ENCODE peak calls at places on chromosomes 1 and 21, in seven cellular contexts. L is lower lobe of right lung, H is tibial artery, D is heart left ventricle, N is cardiac muscle cell, Y is tibial nerve, U is prostate gland. X is an unnamed sample.

GRCh38 chr1:170284425-170284824 is 138.7 kb downstream of the NTMT2 start:
- DNase-seq in L (no peak), H (no peak), D (no peak), N (no peak), Y (no peak), U (no peak), X (no peak)

GRCh38 chr1:26690576-26691031 is 5.2 kb upstream of the ARID1A start:
- DNase-seq in L (no peak), H (no peak), D (no peak), N (peak), Y (no peak), U (no peak), X (no peak)

GRCh38 chr1:101820080-101820479 is 176.6 kb downstream of the OLFM3 start:
- DNase-seq in L (no peak), H (no peak), D (no peak), N (peak), Y (no peak), U (no peak), X (peak)

GRCh38 chr1:75730432-75730831 is 5.9 kb downstream of the ACADM start:
- DNase-seq in L (no peak), H (no peak), D (no peak), N (no peak), Y (no peak), U (no peak), X (no peak)

GRCh38 chr1:205512059-205513045 is 7.9 kb downstream of the CDK18 start:
- DNase-seq in L (no peak), H (peak), D (peak), N (peak), Y (no peak), U (no peak), X (no peak)

GRCh38 chr1:198701766-198702539 is 63.1 kb downstream of the PTPRC start:
- DNase-seq in L (no peak), H (no peak), D (no peak), N (no peak), Y (no peak), U (no peak), X (no peak)

GRCh38 chr1:38558055-38558454 is 301.5 kb downstream of the RRAGC start:
- DNase-seq in L (no peak), H (no peak), D (no peak), N (no peak), Y (no peak), U (no peak), X (no peak)

GRCh38 chr21:42565206-42565810 is 51.7 kb downstream of the SLC37A1 start:
- DNase-seq in L (peak), H (peak), D (no peak), N (no peak), Y (no peak), U (no peak), X (peak)

GRCh38 chr1:89953072-89953626 is 41.8 kb upstream of the ZNF326 start:
- DNase-seq in L (no peak), H (no peak), D (no peak), N (peak), Y (no peak), U (no peak), X (peak)

GRCh38 chr1:220300442-220301121 is 28.3 kb upstream of the RAB3GAP2 start:
- DNase-seq in L (peak), H (peak), D (peak), N (peak), Y (peak), U (peak), X (peak)

GRCh38 chr1:37410080-37410479 is 64.3 kb upstream of the ZC3H12A start:
- DNase-seq in L (no peak), H (no peak), D (no peak), N (no peak), Y (no peak), U (no peak), X (peak)

GRCh38 chr1:169119405-169119804 is 12.9 kb downstream of the ATP1B1 start:
- DNase-seq in L (no peak), H (no peak), D (no peak), N (no peak), Y (no peak), U (no peak), X (no peak)

GRCh38 chr1:27142464-27142863 is 12.5 kb downstream of the SLC9A1 start:
- DNase-seq in L (no peak), H (no peak), D (no peak), N (no peak), Y (no peak), U (no peak), X (no peak)

GRCh38 chr1:53369034-53369750 is 41.3 kb upstream of the LRP8 start:
- DNase-seq in L (no peak), H (peak), D (no peak), N (no peak), Y (no peak), U (no peak), X (peak)

GRCh38 chr1:1775364-1776226 is 2.7 kb downstream of the NADK start:
- DNase-seq in L (peak), H (no peak), D (no peak), N (no peak), Y (no peak), U (no peak), X (no peak)

GRCh38 chr1:25996966-25997758 is 701 bp downstream of the PAFAH2 start:
- DNase-seq in L (no peak), H (no peak), D (no peak), N (no peak), Y (peak), U (no peak), X (no peak)

GRCh38 chr1:186896211-186896610 is 67.5 kb downstream of the PLA2G4A start:
- DNase-seq in L (no peak), H (no peak), D (no peak), N (no peak), Y (no peak), U (no peak), X (no peak)

GRCh38 chr1:44723064-44723463 is 7.9 kb downstream of the RNU5D-1 start:
- DNase-seq in L (no peak), H (no peak), D (no peak), N (no peak), Y (no peak), U (no peak), X (no peak)

GRCh38 chr1:1157914-1158710 is 15.6 kb upstream of the TTLL10 start:
- DNase-seq in L (peak), H (no peak), D (peak), N (no peak), Y (no peak), U (peak), X (no peak)

GRCh38 chr1:22328331-22329170 is 123.1 kb upstream of the ZBTB40 start:
- DNase-seq in L (no peak), H (peak), D (no peak), N (no peak), Y (no peak), U (no peak), X (no peak)

GRCh38 chr1:241074507-241074906 is 282.5 kb downstream of the RGS7 start:
- DNase-seq in L (no peak), H (no peak), D (no peak), N (no peak), Y (no peak), U (no peak), X (no peak)

GRCh38 chr1:116573388-116574100 is 2.7 kb upstream of the CD58 start:
- DNase-seq in L (no peak), H (no peak), D (no peak), N (no peak), Y (no peak), U (no peak), X (no peak)

GRCh38 chr1:92820024-92820423 is 11.8 kb upstream of the RPL5 start:
- DNase-seq in L (no peak), H (no peak), D (no peak), N (no peak), Y (no peak), U (no peak), X (no peak)

GRCh38 chr1:2242814-2243725 is 15.0 kb downstream of the SKI start:
- DNase-seq in L (peak), H (peak), D (peak), N (no peak), Y (no peak), U (no peak), X (no peak)

GRCh38 chr1:119799599-119800177 is 11.6 kb downstream of the REG4 start:
- DNase-seq in L (no peak), H (no peak), D (no peak), N (no peak), Y (no peak), U (no peak), X (no peak)

GRCh38 chr1:204468766-204469302 is 25.8 kb downstream of the PIK3C2B start:
- DNase-seq in L (no peak), H (peak), D (no peak), N (no peak), Y (no peak), U (no peak), X (no peak)

GRCh38 chr21:37527716-37528115 is 161.1 kb downstream of the DYRK1A start:
- DNase-seq in L (no peak), H (no peak), D (no peak), N (no peak), Y (no peak), U (no peak), X (no peak)

GRCh38 chr1:90133133-90133532 is 138.2 kb downstream of the ZNF326 start:
- DNase-seq in L (no peak), H (no peak), D (no peak), N (peak), Y (peak), U (no peak), X (peak)

GRCh38 chr1:213987876-213988638 is at the start of gene PROX1:
- DNase-seq in L (peak), H (peak), D (peak), N (peak), Y (peak), U (peak), X (peak)

GRCh38 chr1:147757015-147757990 is 3.1 kb downstream of the GJA5 start:
- DNase-seq in L (peak), H (no peak), D (no peak), N (no peak), Y (no peak), U (peak), X (no peak)

GRCh38 chr1:240091614-240092300 is at the start of gene FMN2:
- DNase-seq in L (no peak), H (no peak), D (no peak), N (peak), Y (no peak), U (no peak), X (peak)

GRCh38 chr1:19009126-19009881 is 52.8 kb upstream of the IFFO2 start:
- DNase-seq in L (no peak), H (no peak), D (no peak), N (no peak), Y (no peak), U (no peak), X (no peak)

GRCh38 chr1:181075727-181076350 is 12.7 kb upstream of the IER5 start:
- DNase-seq in L (no peak), H (no peak), D (no peak), N (no peak), Y (no peak), U (no peak), X (no peak)

GRCh38 chr1:34851431-34852105 is 8.0 kb downstream of the SMIM12 start:
- DNase-seq in L (peak), H (peak), D (peak), N (no peak), Y (peak), U (peak), X (no peak)
- H3K4me3 ChIP-seq in L (no peak), H (no peak), D (no peak), N (no peak), Y (no peak), U (no peak), X (no peak)

GRCh38 chr1:3714814-3715213 is 37.4 kb upstream of the CCDC27 start:
- DNase-seq in L (no peak), H (no peak), D (no peak), N (peak), Y (no peak), U (no peak), X (no peak)

GRCh38 chr1:3714284-3714741 is 37.9 kb upstream of the CCDC27 start:
- DNase-seq in L (no peak), H (no peak), D (no peak), N (no peak), Y (no peak), U (no peak), X (peak)

GRCh38 chr1:3717041-3717714 is 35.1 kb upstream of the CCDC27 start:
- DNase-seq in L (no peak), H (no peak), D (no peak), N (no peak), Y (no peak), U (peak), X (no peak)

GRCh38 chr1:3717715-3718601 is 34.3 kb upstream of the CCDC27 start:
- DNase-seq in L (no peak), H (no peak), D (no peak), N (peak), Y (no peak), U (no peak), X (no peak)

DNA sequence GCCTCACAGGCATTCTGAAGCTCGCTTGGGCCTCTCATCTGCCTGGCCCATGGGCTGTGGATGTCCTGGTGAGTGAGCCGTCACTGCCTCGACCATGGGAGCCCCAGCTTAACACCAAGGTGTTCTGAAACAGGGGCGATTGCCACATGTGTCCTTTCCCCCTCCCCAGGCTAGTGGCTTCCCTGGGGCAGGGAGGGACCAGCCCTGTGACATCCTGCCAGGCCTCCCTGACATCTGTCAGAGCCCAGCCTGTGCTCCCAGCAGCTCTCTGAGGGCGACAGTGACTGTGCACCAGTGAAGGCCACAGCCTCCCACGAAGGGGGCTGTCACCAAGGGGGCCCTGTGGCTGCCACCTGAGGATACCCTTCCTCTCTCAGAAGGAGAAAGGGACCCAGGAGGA is 35.9 kb upstream of the CCDC27 start:
- DNase-seq in L (no peak), H (no peak), D (no peak), N (no peak), Y (no peak), U (no peak), X (no peak)
- H3K27ac ChIP-seq in L (no peak), H (no peak), D (no peak), N (no peak), Y (no peak), U (peak), X (peak)

GRCh38 chr21:30468912-30469812 is 11.0 kb downstream of the KRTAP19-1 start:
- DNase-seq in L (no peak), H (no peak), D (no peak), N (no peak), Y (no peak), U (no peak), X (no peak)

DNA sequence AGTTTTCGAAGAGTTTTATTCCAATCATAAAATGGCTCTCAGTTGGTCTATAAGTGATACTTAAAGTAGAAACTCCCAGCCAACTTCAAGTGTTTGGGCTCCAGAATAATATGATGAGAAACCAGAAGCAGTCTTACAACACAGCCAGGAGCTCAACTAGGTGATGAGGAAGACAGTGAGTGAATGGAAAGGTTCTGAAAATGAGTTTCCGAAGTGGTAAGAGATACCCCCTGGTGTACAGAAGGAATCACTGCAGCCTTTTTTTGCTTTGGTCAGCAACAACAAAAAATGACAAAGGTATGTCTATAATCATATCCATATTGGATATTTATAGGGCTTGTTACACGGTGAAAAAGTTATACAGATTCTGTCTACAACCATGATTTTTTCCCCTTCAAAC is 16.5 kb downstream of the KRTAP19-1 start:
- DNase-seq in L (no peak), H (no peak), D (no peak), N (peak), Y (no peak), U (no peak), X (no peak)
- TF ChIP-seq CTCF in L (no peak), H (peak), D (peak), N (no peak), Y (no peak), U (peak), X (peak)

DNA sequence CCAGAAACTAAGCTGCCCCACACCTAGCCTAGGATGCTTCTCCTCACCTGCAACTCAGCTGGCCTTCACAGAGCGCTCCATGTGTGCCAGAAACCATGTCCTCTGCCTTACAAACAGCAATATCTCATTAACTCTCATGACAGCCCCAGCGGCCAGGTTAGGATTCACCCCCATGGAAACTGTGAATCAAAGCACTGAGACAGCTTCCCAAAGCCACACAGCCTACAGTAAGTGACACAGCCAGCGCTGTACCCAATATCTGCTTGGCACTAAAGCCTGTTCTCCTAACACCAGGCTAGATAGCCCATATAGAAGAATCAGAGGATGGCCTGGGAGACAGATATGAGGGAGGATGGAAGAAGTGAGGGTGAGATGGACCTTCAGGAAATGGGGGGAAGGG is 13.5 kb downstream of the KCNN3 start:
- DNase-seq in L (no peak), H (no peak), D (no peak), N (no peak), Y (no peak), U (no peak), X (no peak)
- H3K4me3 ChIP-seq in L (no peak), H (no peak), D (no peak), N (no peak), Y (no peak), U (no peak), X (no peak)

GRCh38 chr1:3603566-3604467 is 7.5 kb downstream of the MEGF6 start:
- DNase-seq in L (no peak), H (no peak), D (no peak), N (no peak), Y (no peak), U (no peak), X (no peak)

GRCh38 chr1:3604468-3604974 is 6.8 kb downstream of the MEGF6 start:
- DNase-seq in L (no peak), H (no peak), D (no peak), N (no peak), Y (no peak), U (no peak), X (no peak)

GRCh38 chr1:3603156-3603555 is 8.2 kb downstream of the MEGF6 start:
- DNase-seq in L (no peak), H (no peak), D (no peak), N (no peak), Y (no peak), U (no peak), X (no peak)

GRCh38 chr1:3606779-3607702 is 4.3 kb downstream of the MEGF6 start:
- DNase-seq in L (no peak), H (no peak), D (no peak), N (no peak), Y (no peak), U (no peak), X (no peak)

DNA sequence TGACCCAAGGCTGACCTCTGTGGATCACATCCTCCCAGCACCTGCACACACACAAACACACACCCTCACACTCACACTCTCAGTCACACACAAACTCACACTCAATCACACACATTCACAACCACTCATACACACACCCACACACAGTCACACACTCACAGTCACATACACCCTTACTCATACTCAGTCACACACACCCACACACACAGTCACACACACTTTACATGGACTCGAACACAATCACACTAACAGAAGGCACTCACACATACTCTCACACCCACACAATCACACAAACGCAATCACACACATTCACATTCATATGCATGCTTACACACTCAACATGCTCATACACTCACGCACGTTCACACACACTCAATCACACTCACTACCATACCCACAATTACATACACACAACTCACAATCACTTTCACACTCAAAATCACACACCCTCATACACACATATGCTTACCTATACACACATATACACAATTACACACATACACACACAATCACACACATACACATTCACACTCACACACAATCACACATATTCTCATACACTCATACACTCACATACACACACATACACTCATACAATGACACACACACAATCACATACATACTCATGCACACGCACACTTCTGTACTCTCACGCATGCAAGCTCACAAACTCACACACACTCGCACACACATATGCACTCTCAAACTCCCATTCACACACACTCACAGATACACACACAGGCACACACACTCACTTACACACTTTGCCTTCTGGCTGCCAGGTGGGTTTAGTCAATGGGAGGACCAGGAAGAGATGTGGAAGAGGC is 6.1 kb downstream of the MEGF6 start:
- DNase-seq in L (no peak), H (no peak), D (no peak), N (no peak), Y (no peak), U (no peak), X (no peak)
- H3K27ac ChIP-seq in L (no peak), H (no peak), D (no peak), N (no peak), Y (no peak), U (no peak), X (no peak)

GRCh38 chr1:207134550-207134949 is 30.5 kb downstream of the C4BPA start:
- DNase-seq in L (no peak), H (no peak), D (no peak), N (no peak), Y (no peak), U (no peak), X (no peak)
- TF ChIP-seq CTCF in L (no peak), H (no peak), D (no peak), N (no peak), Y (no peak), U (no peak), X (no peak)